ENCODE peak calls at places on chromosomes 3 and 15, in seven cellular contexts. O is H1, I is HepG2, J is HCT116, P is GM12878, F is NT2/D1, Q is SK-N-SH. N is an unnamed sample.

GRCh38 chr3:65343031-65343430 is 655.2 kb upstream of the ADAMTS9 start:
- DNase-seq in O (no peak), I (no peak), J (no peak), P (no peak), F (no peak), Q (no peak), N (no peak)

GRCh38 chr3:169458323-169458722 is 205.2 kb downstream of the MECOM start:
- DNase-seq in O (no peak), I (no peak), J (no peak), P (no peak), F (no peak), Q (no peak), N (no peak)

GRCh38 chr15:75207618-75208500 is 6.2 kb downstream of the C15orf39 start:
- DNase-seq in O (no peak), I (no peak), J (no peak), P (no peak), F (no peak), Q (no peak), N (no peak)

GRCh38 chr3:149576071-149576564 is 81.7 kb downstream of the WWTR1 start:
- DNase-seq in O (no peak), I (peak; percentile 51), J (peak; percentile 86), P (no peak), F (peak; percentile 62), Q (no peak), N (peak; percentile 16)

GRCh38 chr3:52596658-52597265 is 60.4 kb downstream of the UQCC5 start:
- DNase-seq in O (no peak), I (no peak), J (no peak), P (no peak), F (no peak), Q (no peak), N (no peak)

GRCh38 chr3:190807719-190808375 is 54.6 kb downstream of the GMNC start:
- DNase-seq in O (no peak), I (peak; percentile 2), J (no peak), P (no peak), F (no peak), Q (no peak), N (no peak)

GRCh38 chr3:103614719-103615118 is 1179.9 kb downstream of the ZPLD1 start:
- DNase-seq in O (no peak), I (no peak), J (no peak), P (no peak), F (no peak), Q (no peak), N (no peak)

GRCh38 chr3:35383719-35384555 is 255.4 kb upstream of the ARPP21 start:
- DNase-seq in O (no peak), I (no peak), J (no peak), P (no peak), F (no peak), Q (peak; percentile 4), N (no peak)

DNA sequence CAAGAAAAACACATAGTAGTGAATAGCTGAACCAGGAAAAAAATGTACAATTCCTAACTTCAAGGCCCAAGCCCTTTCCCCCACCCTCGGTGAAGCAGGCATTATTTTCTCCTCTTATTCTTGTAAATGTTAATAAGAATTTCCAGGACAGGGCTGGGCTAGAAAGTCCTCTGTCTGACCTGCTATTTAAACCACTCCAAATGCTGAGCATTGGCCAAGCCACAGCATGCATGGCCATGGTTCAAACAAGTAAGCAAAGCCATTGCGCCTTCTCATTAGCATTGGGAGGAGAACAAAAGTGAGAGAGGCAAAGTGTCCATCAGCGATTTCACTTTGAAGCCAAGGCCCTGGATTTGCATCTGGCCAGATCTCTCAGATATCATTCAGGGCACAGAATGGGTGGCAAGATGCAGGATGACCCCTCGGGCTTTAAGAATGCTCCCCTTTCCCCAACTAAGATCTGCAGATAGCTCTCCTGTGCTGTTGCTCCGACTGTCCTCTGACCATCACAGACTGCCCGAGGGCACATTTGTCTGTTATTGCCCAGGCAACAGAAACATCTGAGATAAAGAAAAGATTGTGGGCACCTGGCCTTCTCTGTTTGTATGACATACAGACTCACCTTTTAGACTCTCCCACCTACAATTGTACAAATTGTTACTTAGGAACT is 46.3 kb downstream of the CEMIP start:
- DNase-seq in O (no peak), I (no peak), J (no peak), P (no peak), F (no peak), Q (no peak), N (no peak)
- TF ChIP-seq YY1 in O (no peak), I (no peak), J (no peak), P (no peak), F (no peak), Q (no peak), N (no peak)

GRCh38 chr15:47288794-47289193 is 428.5 kb upstream of the SEMA6D start:
- DNase-seq in O (no peak), I (no peak), J (no peak), P (no peak), F (no peak), Q (no peak), N (no peak)
- TF ChIP-seq YY1 in O (no peak), I (no peak), J (no peak), P (no peak), F (no peak), Q (no peak), N (no peak)

DNA sequence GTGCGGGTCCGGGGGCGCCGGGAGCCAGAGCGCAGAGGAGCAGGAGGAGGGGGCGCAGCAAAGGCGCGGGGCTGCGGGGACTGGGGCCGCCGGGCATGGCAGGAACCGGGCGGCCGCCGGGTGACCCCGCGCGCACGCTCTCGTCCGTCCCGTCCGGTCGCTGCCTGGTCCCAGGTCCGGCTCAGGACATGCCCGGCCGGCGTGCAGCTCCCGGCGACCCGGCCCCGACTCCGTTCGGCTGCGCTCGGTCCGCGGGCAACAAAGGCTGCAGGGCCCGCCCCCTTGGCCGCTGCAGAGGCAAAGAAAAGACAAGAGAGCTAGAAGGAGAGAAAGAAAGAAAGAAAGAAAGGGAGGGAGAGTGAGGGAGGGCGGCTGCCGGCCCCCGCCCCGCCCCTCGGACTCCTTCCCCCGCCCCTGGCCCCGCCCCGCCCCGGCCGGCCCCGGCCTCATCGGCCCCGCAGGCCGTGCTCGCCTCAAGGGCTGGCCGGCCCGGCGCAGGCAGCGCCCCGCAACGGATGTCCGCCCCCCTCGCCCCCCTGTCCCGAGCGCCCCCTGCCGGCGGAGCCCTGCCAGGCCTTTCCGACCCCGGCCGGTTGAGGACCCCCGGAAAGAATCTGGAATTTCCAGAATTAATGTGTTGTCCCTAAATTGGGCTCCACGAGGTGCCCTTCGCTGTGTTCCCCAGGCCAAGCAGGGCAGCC is at the start of gene ADAMTS7:
- DNase-seq in O (peak; percentile 49), I (no peak), J (peak; percentile 46), P (no peak), F (peak; percentile 72), Q (peak; percentile 99), N (peak; percentile 72)
- TF ChIP-seq YY1 in O (peak; percentile 15), I (no peak), J (no peak), P (peak; percentile 27), F (no peak), Q (no peak), N (no peak)

GRCh38 chr3:171640520-171641412 is 169.5 kb downstream of the PLD1 start:
- DNase-seq in O (no peak), I (peak; percentile 25), J (no peak), P (no peak), F (peak; percentile 16), Q (no peak), N (peak; percentile 32)
- TF ChIP-seq YY1 in O (no peak), I (no peak), J (no peak), P (no peak), F (no peak), Q (no peak), N (no peak)